ENCODE peak calls at places on chromosomes 13 and 19, in four cellular contexts. I, A, E and U are unnamed samples.

GRCh38 chr13:93248627-93249047 is 22.0 kb downstream of the GPC6 start:
- DNase-seq in A (no peak), I (no peak), E (peak; percentile 7), U (no peak)

GRCh38 chr19:2266183-2266993 is 10.2 kb upstream of the JSRP1 start:
- DNase-seq in E (peak; percentile 83), I (peak; percentile 59), A (peak; percentile 72), U (peak; percentile 97)

GRCh38 chr19:10593820-10594637 is 6.9 kb upstream of the AP1M2 start:
- DNase-seq in I (no peak), A (no peak), E (no peak), U (no peak)

GRCh38 chr13:58324130-58324529 is 692.6 kb downstream of the PCDH17 start:
- DNase-seq in E (no peak), I (no peak), A (peak; percentile 49), U (peak; percentile 78)

GRCh38 chr19:29263305-29264080 is 50.5 kb upstream of the UQCRFS1 start:
- DNase-seq in I (peak; percentile 49), E (peak; percentile 76), A (peak; percentile 40), U (peak; percentile 32)

GRCh38 chr13:41199526-41199925 is 5.2 kb upstream of the KBTBD7 start:
- DNase-seq in E (no peak), I (no peak), A (no peak), U (peak; percentile 6)

GRCh38 chr13:108993346-108993745 is 363.9 kb downstream of the MYO16 start:
- DNase-seq in E (no peak), A (peak; percentile 68), I (no peak), U (peak; percentile 6)

GRCh38 chr13:77833331-77833863 is 85.2 kb downstream of the EDNRB start:
- DNase-seq in I (no peak), E (no peak), A (no peak), U (peak; percentile 77)

GRCh38 chr19:1756264-1756663 is 3.0 kb downstream of the ONECUT3 start:
- DNase-seq in E (no peak), I (no peak), A (no peak), U (no peak)